ENCODE peak calls at places on chromosome 11, in ten cellular contexts. O is CD8-positive, alpha-beta T cell; I is breast epithelium; J is SJSA1; U is MM.1S; S is Peyer's patch; T is tibial artery; W is caudate nucleus; M is CD8-positive, alpha-beta memory T cell; Z is epithelial cell of prostate. P is an unnamed sample.

GRCh38 chr11:124783002-124783401 is 17.2 kb downstream of the MSANTD2 start:
- DNase-seq in W (no peak), S (no peak), I (no peak), M (no peak), J (no peak), O (no peak), Z (no peak), T (no peak), U (no peak), P (no peak)

GRCh38 chr11:119356349-119357031 is 10.0 kb upstream of the MFRP start:
- DNase-seq in W (peak; percentile 59), T (peak; percentile 90), Z (no peak), M (peak; percentile 69), U (peak; percentile 75), I (peak; percentile 75), S (peak; percentile 74), O (peak; percentile 75), J (peak; percentile 56), P (no peak)

GRCh38 chr11:26607725-26608506 is 35.9 kb upstream of the MUC15 start:
- DNase-seq in S (no peak), Z (no peak), O (no peak), T (no peak), W (no peak), J (no peak), M (no peak), U (no peak), I (no peak), P (no peak)

GRCh38 chr11:128624269-128625170 is 37.2 kb upstream of the ETS1 start:
- DNase-seq in W (no peak), T (no peak), Z (no peak), I (no peak), M (peak; percentile 71), S (peak; percentile 84), U (peak; percentile 71), O (peak; percentile 82), J (no peak), P (no peak)

GRCh38 chr11:86978756-86979608 is 23.8 kb upstream of the FZD4 start:
- DNase-seq in Z (no peak), S (no peak), I (no peak), O (no peak), J (no peak), U (peak; percentile 56), M (no peak), W (no peak), T (no peak), P (no peak)

GRCh38 chr11:2741377-2742131 is 41.8 kb upstream of the KCNQ1OT1 start:
- DNase-seq in I (no peak), J (no peak), T (peak; percentile 57), U (no peak), W (no peak), S (no peak), M (no peak), Z (no peak), O (no peak), P (no peak)

GRCh38 chr11:35786918-35787557 is 124.5 kb downstream of the TRIM44 start:
- DNase-seq in Z (no peak), O (no peak), U (no peak), M (no peak), S (no peak), J (no peak), W (no peak), T (no peak), I (no peak), P (no peak)

GRCh38 chr11:102552447-102553200 is 22.1 kb upstream of the MMP7 start:
- DNase-seq in T (no peak), U (no peak), Z (peak; percentile 87), J (peak; percentile 72), W (no peak), S (no peak), I (no peak), M (no peak), O (no peak), P (no peak)

GRCh38 chr11:114326776-114327175 is 30.6 kb downstream of the NNMT start:
- DNase-seq in M (no peak), O (no peak), T (no peak), W (no peak), Z (no peak), S (no peak), I (no peak), J (no peak), U (no peak), P (no peak)

GRCh38 chr11:70326365-70326803 is 55.9 kb downstream of the PPFIA1 start:
- DNase-seq in M (no peak), S (peak; percentile 12), Z (no peak), U (no peak), J (no peak), T (no peak), I (no peak), O (no peak), W (no peak), P (no peak)

GRCh38 chr11:70328556-70328955 is 58.1 kb downstream of the PPFIA1 start:
- DNase-seq in J (no peak), W (no peak), S (no peak), T (no peak), I (no peak), Z (no peak), M (no peak), O (no peak), U (no peak), P (no peak)

GRCh38 chr11:70324354-70325115 is 54.0 kb downstream of the PPFIA1 start:
- DNase-seq in M (no peak), S (peak; percentile 4), I (no peak), J (no peak), Z (no peak), W (no peak), O (no peak), T (no peak), U (no peak), P (no peak)

GRCh38 chr11:70326843-70327242 is 56.4 kb downstream of the PPFIA1 start:
- DNase-seq in T (no peak), Z (no peak), J (no peak), U (no peak), O (no peak), I (no peak), M (no peak), S (no peak), W (no peak), P (no peak)

GRCh38 chr11:70327717-70328116 is 57.2 kb downstream of the PPFIA1 start:
- DNase-seq in J (no peak), Z (no peak), U (no peak), S (peak; percentile 11), M (no peak), O (no peak), W (no peak), I (no peak), T (no peak), P (no peak)
- H3K27ac ChIP-seq in J (no peak overlapping the region), Z (no peak overlapping the region), U (no peak overlapping the region), S (no peak overlapping the region), M (no peak overlapping the region), O (no peak overlapping the region), W (no peak overlapping the region), I (no peak overlapping the region), T (no peak overlapping the region), P (no peak overlapping the region)

GRCh38 chr11:6388747-6389146 is 1.5 kb upstream of the SMPD1 start:
- DNase-seq in T (no peak), U (no peak), I (no peak), W (no peak), Z (no peak), J (no peak), S (no peak), M (no peak), O (no peak), P (no peak)
- H3K27ac ChIP-seq in T (peak overlapping the region; percentile 81), U (no peak overlapping the region), I (peak overlapping the region; percentile 96), W (no peak overlapping the region), Z (no peak overlapping the region), J (no peak overlapping the region), S (peak overlapping the region; percentile 92), M (no peak overlapping the region), O (no peak overlapping the region), P (peak overlapping the region; percentile 92)

GRCh38 chr11:111462329-111462728 is 49.9 kb downstream of the BTG4 start:
- DNase-seq in S (no peak), M (no peak), I (no peak), O (no peak), W (no peak), Z (no peak), T (no peak), J (no peak), U (no peak), P (no peak)

GRCh38 chr11:111463276-111463675 is 48.9 kb downstream of the BTG4 start:
- DNase-seq in O (no peak), T (no peak), I (no peak), W (no peak), Z (no peak), U (no peak), M (no peak), S (no peak), J (no peak), P (no peak)

GRCh38 chr11:111461460-111462240 is 50.5 kb downstream of the BTG4 start:
- DNase-seq in W (no peak), I (no peak), M (no peak), O (no peak), T (no peak), U (no peak), Z (no peak), S (no peak), J (no peak), P (no peak)

GRCh38 chr11:111466615-111467014 is 45.6 kb downstream of the BTG4 start:
- DNase-seq in T (no peak), U (no peak), I (no peak), M (no peak), Z (no peak), O (no peak), W (no peak), S (no peak), J (no peak), P (no peak)

DNA sequence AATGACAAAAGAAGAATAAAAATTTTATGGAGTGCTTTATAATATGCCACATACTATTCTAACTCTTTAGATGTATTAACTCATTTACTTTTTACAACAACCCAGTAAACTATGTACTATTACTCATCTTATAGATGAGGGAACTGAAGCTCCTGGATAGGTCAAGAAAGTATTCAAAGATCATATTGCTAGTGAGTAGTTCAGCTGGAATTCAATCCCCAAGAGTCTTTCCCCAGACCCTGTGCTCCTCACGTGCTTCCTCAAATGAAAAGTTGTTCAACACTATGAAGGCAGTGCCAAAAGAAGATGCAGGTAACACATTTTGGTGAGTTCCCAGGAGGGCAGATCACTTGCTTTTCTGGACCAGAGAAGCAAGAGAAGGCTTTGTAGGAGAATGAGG is 46.8 kb downstream of the BTG4 start:
- DNase-seq in S (no peak), U (no peak), Z (no peak), I (no peak), J (no peak), M (no peak), T (no peak), W (no peak), O (no peak), P (no peak)
- H3K27ac ChIP-seq in S (no peak overlapping the region), U (no peak overlapping the region), Z (no peak overlapping the region), I (no peak overlapping the region), J (no peak overlapping the region), M (no peak overlapping the region), T (no peak overlapping the region), W (no peak overlapping the region), O (no peak overlapping the region), P (no peak overlapping the region)

GRCh38 chr11:98365941-98366340 is 654.8 kb upstream of the CNTN5 start:
- DNase-seq in O (no peak), I (no peak), U (no peak), J (no peak), W (no peak), T (no peak), Z (no peak), M (no peak), S (no peak), P (no peak)

GRCh38 chr11:98365185-98365584 is 655.6 kb upstream of the CNTN5 start:
- DNase-seq in W (no peak), U (no peak), O (no peak), I (no peak), J (no peak), M (no peak), S (no peak), Z (no peak), T (no peak), P (no peak)
- H3K27ac ChIP-seq in W (no peak overlapping the region), U (no peak overlapping the region), O (no peak overlapping the region), I (no peak overlapping the region), J (no peak overlapping the region), M (no peak overlapping the region), S (no peak overlapping the region), Z (no peak overlapping the region), T (no peak overlapping the region), P (no peak overlapping the region)